ENCODE peak calls at places on chromosomes 2 and 18, in four cellular contexts. D, E, N and G are unnamed samples.

GRCh38 chr2:110101911-110102774 is 13.5 kb downstream of the MALL start:
- DNase-seq in D (peak), E (no peak), N (peak), G (no peak)

GRCh38 chr2:77566582-77566981 is 44.4 kb upstream of the LRRTM4 start:
- DNase-seq in D (no peak), E (no peak), N (no peak), G (no peak)

GRCh38 chr2:231670892-231671616 is 37.3 kb upstream of the PTMA start:
- DNase-seq in D (no peak), E (peak), N (no peak), G (no peak)

GRCh38 chr18:8794133-8794986 is 89.0 kb downstream of the MTCL1 start:
- DNase-seq in D (peak), E (no peak), N (peak), G (no peak)

GRCh38 chr18:13221821-13222220 is 3.3 kb downstream of the LDLRAD4 start:
- DNase-seq in D (no peak), E (no peak), N (no peak), G (no peak)

GRCh38 chr2:88602022-88602421 is 25.2 kb downstream of the EIF2AK3 start:
- DNase-seq in D (no peak), E (no peak), N (no peak), G (no peak)

GRCh38 chr2:150882751-150883520 is 378.7 kb downstream of the RBM43 start:
- DNase-seq in D (no peak), E (no peak), N (no peak), G (no peak)

GRCh38 chr2:45300026-45300750 is 290.9 kb upstream of the SIX2 start:
- DNase-seq in D (no peak), E (no peak), N (no peak), G (no peak)

GRCh38 chr2:28470759-28471158 is 25.1 kb upstream of the PLB1 start:
- DNase-seq in D (peak), E (no peak), N (no peak), G (no peak)

GRCh38 chr2:101467306-101467705 is 7.6 kb downstream of the RFX8 start:
- DNase-seq in D (no peak), E (no peak), N (no peak), G (no peak)

GRCh38 chr18:49461602-49461977 is 1.1 kb upstream of the DYM start:
- DNase-seq in D (no peak), E (no peak), N (no peak), G (no peak)

GRCh38 chr2:234100686-234101085 is 50.2 kb downstream of the SPP2 start:
- DNase-seq in D (no peak), E (peak), N (no peak), G (no peak)

GRCh38 chr2:29108225-29108624 is 7.0 kb upstream of the CLIP4 start:
- DNase-seq in D (peak), E (no peak), N (no peak), G (peak)

GRCh38 chr2:166727105-166727504 is 161.2 kb upstream of the XIRP2 start:
- DNase-seq in D (no peak), E (peak), N (no peak), G (no peak)

GRCh38 chr2:33709986-33710385 is 110.9 kb upstream of the FAM98A start:
- DNase-seq in D (no peak), E (no peak), N (no peak), G (no peak)

GRCh38 chr2:33707312-33707711 is 108.2 kb upstream of the FAM98A start:
- DNase-seq in D (no peak), E (no peak), N (no peak), G (no peak)

GRCh38 chr2:33706410-33706809 is 107.3 kb upstream of the FAM98A start:
- DNase-seq in D (no peak), E (no peak), N (no peak), G (no peak)

GRCh38 chr2:33704352-33704751 is 105.3 kb upstream of the FAM98A start:
- DNase-seq in D (no peak), E (no peak), N (no peak), G (no peak)
- H3K4me3 ChIP-seq in D (no peak), E (no peak), N (no peak), G (no peak)

DNA sequence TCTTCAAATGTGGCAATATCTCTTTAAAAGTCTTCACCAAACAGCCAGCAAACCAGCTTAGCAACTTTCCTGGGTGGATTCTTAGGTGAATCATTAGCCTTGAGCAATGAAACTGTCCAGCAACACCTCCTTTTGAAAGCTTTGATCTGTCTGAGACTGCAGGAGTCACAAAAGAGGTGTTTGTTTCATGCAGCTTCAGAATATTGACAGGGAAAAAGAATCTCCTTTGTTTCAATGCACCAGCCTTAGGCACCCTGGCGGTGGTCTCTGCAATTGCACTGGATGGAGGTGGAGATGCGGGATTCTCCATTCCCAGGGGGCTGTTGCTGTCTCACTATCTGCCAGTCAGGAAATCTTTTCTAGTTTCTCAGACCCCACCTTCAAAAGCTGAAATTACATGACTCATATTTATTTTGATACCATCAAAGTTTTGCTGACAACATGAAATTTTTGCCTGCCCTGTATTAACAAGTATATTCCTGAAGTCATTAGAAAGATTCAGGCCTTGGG is 76.0 kb upstream of the DSG1 start:
- DNase-seq in D (peak), E (no peak), N (peak), G (no peak)
- TF ChIP-seq CTCF in D (peak), E (peak), N (peak), G (no peak)

GRCh38 chr18:50558948-50559749 is 738 bp upstream of the MAPK4 start:
- DNase-seq in D (no peak), E (no peak), N (no peak), G (no peak)
- H3K4me3 ChIP-seq in D (no peak), E (peak), N (peak), G (no peak)

DNA sequence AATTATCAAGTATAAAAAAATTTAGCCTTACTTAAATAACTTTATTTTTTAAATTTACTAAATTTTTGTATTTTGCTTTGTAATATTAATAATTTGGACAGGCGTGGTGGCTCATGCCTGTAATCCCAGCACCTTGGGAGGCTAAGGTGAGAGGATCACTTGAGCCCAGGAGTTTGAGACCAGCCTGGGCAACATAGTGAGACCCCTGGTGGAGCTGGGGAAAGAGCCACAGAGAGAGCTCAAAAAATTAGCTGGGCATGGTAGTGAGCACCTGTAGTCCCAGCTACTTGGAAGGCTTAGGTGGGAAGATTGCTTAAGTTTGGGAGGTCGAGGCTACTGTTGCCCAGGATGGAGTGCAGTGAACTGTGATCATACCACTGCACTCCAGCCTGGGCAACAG is 143.5 kb downstream of the B3GNT2 start:
- DNase-seq in D (no peak), E (no peak), N (no peak), G (no peak)
- TF ChIP-seq CTCF in D (no peak), E (no peak), N (peak), G (no peak)

GRCh38 chr2:190094471-190094870 is 31.9 kb upstream of the MSTN start:
- DNase-seq in D (no peak), E (no peak), N (no peak), G (no peak)

GRCh38 chr2:190100298-190100697 is 37.8 kb upstream of the MSTN start:
- DNase-seq in D (no peak), E (no peak), N (no peak), G (no peak)

GRCh38 chr2:190099890-190100289 is 37.4 kb upstream of the MSTN start:
- DNase-seq in D (no peak), E (no peak), N (no peak), G (no peak)

GRCh38 chr2:190098851-190099250 is 36.3 kb upstream of the MSTN start:
- DNase-seq in D (no peak), E (no peak), N (no peak), G (no peak)

GRCh38 chr2:190097115-190097514 is 34.6 kb upstream of the MSTN start:
- DNase-seq in D (no peak), E (no peak), N (no peak), G (no peak)
- H3K4me3 ChIP-seq in D (no peak), E (no peak), N (no peak), G (no peak)

GRCh38 chr18:32019251-32019943 is 772 bp downstream of the RNF125 start:
- DNase-seq in D (peak), E (peak), N (no peak), G (no peak)
- TF ChIP-seq CTCF in D (no peak), E (peak), N (peak), G (no peak)

DNA sequence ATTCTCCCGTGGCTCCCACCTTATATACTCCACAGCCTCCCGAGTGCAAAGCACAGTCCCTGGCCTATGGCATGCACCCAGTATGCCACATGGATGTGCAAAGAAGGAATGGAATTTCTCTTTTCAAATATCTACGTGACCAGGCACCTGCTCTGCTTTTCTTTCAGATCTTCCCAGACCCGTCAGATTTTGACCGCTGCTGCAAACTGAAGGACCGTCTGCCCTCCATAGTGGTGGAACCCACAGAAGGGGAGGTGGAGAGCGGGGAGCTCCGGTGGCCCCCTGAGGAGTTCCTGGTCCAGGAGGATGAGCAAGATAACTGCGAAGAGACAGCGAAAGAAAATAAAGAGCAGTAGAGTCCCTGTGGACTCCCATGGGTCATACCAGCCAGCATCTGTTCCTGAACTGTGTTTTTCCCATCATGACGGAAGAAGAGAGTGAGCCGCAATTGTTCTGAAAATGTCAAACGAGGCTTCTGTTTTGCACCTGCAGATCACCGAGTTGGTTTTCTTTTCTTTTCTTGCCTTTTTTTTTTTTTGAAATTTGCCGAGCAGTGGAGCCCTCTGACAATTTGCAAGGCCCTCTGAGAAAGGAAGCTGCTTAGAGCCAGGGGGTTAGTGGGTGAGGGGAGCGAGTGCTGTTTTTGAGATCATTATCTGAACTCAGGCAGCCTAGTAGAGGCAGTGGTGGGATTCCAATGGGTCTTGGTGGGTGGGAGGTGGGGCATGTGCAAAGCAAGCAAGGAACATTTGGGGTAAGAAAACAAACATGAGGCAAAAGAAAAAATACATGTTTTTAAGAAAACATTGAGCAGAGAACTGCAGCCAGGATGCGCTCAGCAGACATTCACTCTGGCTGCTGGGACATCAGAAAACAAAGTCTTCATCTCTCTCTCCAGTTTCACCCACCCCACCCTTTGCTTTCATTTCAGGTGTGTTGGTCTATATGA is 26.2 kb downstream of the LBH start:
- DNase-seq in D (no peak), E (no peak), N (no peak), G (no peak)
- H3K4me3 ChIP-seq in D (no peak), E (no peak), N (no peak), G (no peak)